ENCODE peak calls at places on chromosomes 6 and 20, in seven cellular contexts. N is sciatic nerve; P is activated CD4-positive, alpha-beta T cell treated with anti-CD3 and anti-CD28 coated beads, Interleukin-2, amount 50 U/mL, for 1 hour; M is activated naive CD8-positive, alpha-beta T cell treated with anti-CD3 and anti-CD28 coated beads for 36 hours; K is ELF-1; Q is HCEC 1CT; S is left lobe of liver. Z is an unnamed sample.

GRCh38 chr6:86526238-86526637 is 411.1 kb upstream of the HTR1E start:
- DNase-seq in M (no peak), N (no peak), K (peak; percentile 34), Q (no peak), P (no peak), S (no peak), Z (no peak)

GRCh38 chr6:40391851-40392595 is 195.1 kb downstream of the LRFN2 start:
- DNase-seq in N (no peak), S (no peak), K (no peak), P (no peak), Q (no peak), M (no peak), Z (no peak)

GRCh38 chr6:152386131-152386530 is 251.0 kb downstream of the SYNE1 start:
- DNase-seq in M (no peak), Q (no peak), P (no peak), K (no peak), N (no peak), S (no peak), Z (no peak)

GRCh38 chr6:106097368-106098231 is 11.5 kb downstream of the PRDM1 start:
- DNase-seq in S (no peak), P (peak; percentile 29), K (no peak), M (peak; percentile 42), Q (peak; percentile 69), N (no peak), Z (no peak)

GRCh38 chr20:49620364-49621240 is 52.7 kb upstream of the PTGIS start:
- DNase-seq in M (peak; percentile 26), K (no peak), S (no peak), P (no peak), N (no peak), Q (no peak), Z (no peak)

GRCh38 chr20:13009682-13010406 is 1.1 kb downstream of the SPTLC3 start:
- DNase-seq in Q (peak; percentile 93), N (no peak), S (no peak), K (no peak), P (no peak), M (no peak), Z (no peak)

GRCh38 chr20:57589123-57589727 is 28.3 kb downstream of the PCK1 start:
- DNase-seq in M (no peak), K (no peak), Q (no peak), S (no peak), P (no peak), N (no peak), Z (no peak)

GRCh38 chr6:45377041-45377554 is 636 bp downstream of the SUPT3H start:
- DNase-seq in Q (no peak), S (no peak), N (peak; percentile 90), K (no peak), M (no peak), P (peak; percentile 73), Z (no peak)

GRCh38 chr6:137973201-137973600 is 106.1 kb downstream of the TNFAIP3 start:
- DNase-seq in P (no peak), Q (no peak), M (no peak), N (no peak), S (no peak), K (no peak), Z (no peak)

GRCh38 chr6:146950351-146950835 is 253.8 kb upstream of the STXBP5 start:
- DNase-seq in P (no peak), N (no peak), S (no peak), M (no peak), K (no peak), Q (no peak), Z (no peak)

GRCh38 chr20:63325021-63325471 is 32.1 kb downstream of the COL20A1 start:
- DNase-seq in P (no peak), Q (no peak), N (no peak), S (no peak), M (no peak), K (no peak), Z (no peak)